ENCODE peak calls at places on chromosomes 4 and X, in nine cellular contexts. B is lower lobe of right lung; Y is heart left ventricle; L is tibial nerve; Z is CD8-positive, alpha-beta memory T cell; E is aorta; J is IMR-90; F is tibial artery; D is hepatocyte. A is an unnamed sample. For H3K4me1, the result is how much of the 10 kb centered on the place peaks cover.

GRCh38 chrX:626745-627509 is 3.7 kb upstream of the SHOX start:
- DNase-seq in Z (no peak), Y (no peak), L (no peak), J (no peak), F (no peak), D (no peak), B (no peak), E (peak), A (no peak)

GRCh38 chrX:69568828-69569227 is 47.1 kb upstream of the EDA start:
- DNase-seq in L (no peak), Y (no peak), J (no peak), Z (no peak), D (no peak), B (no peak), F (no peak), E (no peak), A (no peak)

GRCh38 chrX:111881715-111882114 is 5.7 kb downstream of the TRPC5OS start:
- DNase-seq in L (no peak), Y (no peak), B (no peak), J (no peak), E (no peak), D (no peak), F (no peak), Z (no peak), A (no peak)

GRCh38 chrX:19017271-19017670 is 33.4 kb upstream of the PHKA2 start:
- DNase-seq in B (no peak), Z (no peak), L (no peak), Y (no peak), F (no peak), J (peak), E (no peak), D (peak), A (no peak)

GRCh38 chr4:2093265-2093664 is 34.1 kb downstream of the NAT8L start:
- DNase-seq in D (no peak), F (no peak), L (no peak), B (no peak), E (no peak), Z (no peak), J (no peak), Y (no peak), A (no peak)

GRCh38 chrX:70087857-70088256 is 25.6 kb downstream of the OTUD6A start:
- DNase-seq in F (no peak), D (peak), L (no peak), E (no peak), J (peak), B (no peak), Z (no peak), Y (no peak), A (no peak)

GRCh38 chr4:60562353-60562752 is 637.8 kb upstream of the ADGRL3 start:
- DNase-seq in Z (no peak), F (no peak), D (no peak), B (no peak), E (no peak), L (no peak), J (no peak), Y (no peak), A (no peak)

GRCh38 chr4:158112612-158113011 is 60.2 kb downstream of the GASK1B start:
- DNase-seq in L (no peak), F (no peak), Z (no peak), D (no peak), E (no peak), J (no peak), Y (no peak), B (no peak), A (no peak)

GRCh38 chrX:56382278-56382677 is 150.1 kb downstream of the KLF8 start:
- DNase-seq in Y (no peak), E (no peak), L (no peak), B (no peak), F (no peak), J (no peak), D (no peak), Z (no peak), A (no peak)

GRCh38 chrX:118360429-118361125 is 14.7 kb downstream of the WDR44 start:
- DNase-seq in Z (no peak), B (no peak), D (no peak), F (no peak), E (no peak), L (no peak), Y (no peak), J (peak), A (no peak)

GRCh38 chr4:140343303-140343702 is 30.1 kb upstream of the SCOC start:
- DNase-seq in J (no peak), Y (no peak), E (no peak), F (no peak), B (peak), Z (no peak), D (peak), L (no peak), A (no peak)

GRCh38 chr4:70734168-70734954 is 12.6 kb downstream of the RUFY3 start:
- DNase-seq in Y (no peak), E (no peak), L (no peak), F (no peak), B (no peak), J (peak), D (no peak), Z (no peak), A (no peak)

GRCh38 chrX:7891928-7892327 is 35.3 kb downstream of the PNPLA4 start:
- DNase-seq in Y (no peak), B (no peak), D (no peak), Z (no peak), L (no peak), F (no peak), E (no peak), J (no peak), A (no peak)

GRCh38 chr4:176587920-176588319 is 204.8 kb downstream of the VEGFC start:
- DNase-seq in F (no peak), E (no peak), L (no peak), Z (no peak), J (peak), Y (no peak), B (no peak), D (peak), A (no peak)

GRCh38 chr4:188308142-188308541 is 168.9 kb downstream of the TRIML1 start:
- DNase-seq in F (no peak), J (no peak), B (no peak), D (no peak), L (no peak), Y (no peak), E (no peak), Z (no peak), A (no peak)

GRCh38 chrX:1196436-1196835 is 16.0 kb downstream of the CRLF2 start:
- DNase-seq in B (no peak), D (no peak), J (no peak), Y (no peak), F (no peak), E (no peak), L (no peak), Z (no peak), A (no peak)

GRCh38 chr4:133146574-133147198 is 2.4 kb upstream of the PCDH10 start:
- DNase-seq in B (no peak), F (no peak), L (no peak), Y (no peak), J (peak), Z (no peak), E (peak), D (peak), A (no peak)
- H3K4me3 ChIP-seq in B (peak), F (peak), L (peak), Y (no peak), J (peak), Z (no peak), E (peak), D (peak), A (peak)

GRCh38 chr4:104490096-104490769 is 4.5 kb downstream of the CXXC4 start:
- DNase-seq in L (no peak), J (no peak), B (no peak), Y (no peak), E (no peak), F (no peak), Z (no peak), D (no peak), A (no peak)
- H3K27ac ChIP-seq in L (peak), J (no peak), B (peak), Y (no peak), E (no peak), F (peak), Z (no peak), D (peak), A (no peak)

DNA sequence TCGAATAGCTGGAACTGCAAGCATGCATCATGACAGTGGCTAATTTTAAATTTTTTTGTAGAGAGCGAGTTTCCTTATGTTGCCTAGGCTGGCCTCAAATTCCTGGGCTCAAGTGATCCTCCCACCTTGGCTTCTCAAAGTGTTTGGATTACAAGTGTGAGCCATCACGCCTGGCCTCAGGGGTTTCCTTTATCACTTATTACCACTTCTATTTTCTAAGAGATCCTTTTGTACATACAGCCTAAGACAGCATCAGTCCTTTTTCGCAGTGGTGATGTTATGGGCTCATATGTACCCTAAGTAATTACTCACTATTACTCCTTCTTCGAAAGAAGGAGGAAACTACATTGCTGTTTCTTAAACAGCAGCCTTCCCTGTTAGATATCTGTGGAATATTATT is 54.1 kb upstream of the CDKN2AIP start:
- DNase-seq in D (no peak), Y (no peak), L (no peak), J (no peak), E (no peak), F (no peak), Z (no peak), B (no peak), A (no peak)
- H3K4me1 ChIP-seq in D (under half), Y (under half), L (under half), J (under half), E (under half), F (under half), Z (under half), B (under half), A (under half)

GRCh38 chrX:153740631-153741222 is 16.1 kb downstream of the ABCD1 start:
- DNase-seq in Y (no peak), J (no peak), B (no peak), L (no peak), Z (no peak), D (no peak), F (no peak), E (no peak), A (no peak)

GRCh38 chrX:153746359-153746758 is 17.7 kb upstream of the PLXNB3 start:
- DNase-seq in J (no peak), F (no peak), E (no peak), Z (no peak), D (no peak), B (no peak), L (no peak), Y (no peak), A (no peak)

GRCh38 chrX:153741446-153741845 is 16.8 kb downstream of the ABCD1 start:
- DNase-seq in B (no peak), E (no peak), D (no peak), F (no peak), J (no peak), L (no peak), Z (no peak), Y (no peak), A (no peak)

GRCh38 chrX:153739754-153740486 is 15.3 kb downstream of the ABCD1 start:
- DNase-seq in B (no peak), Y (no peak), F (no peak), L (no peak), D (no peak), E (no peak), Z (no peak), J (no peak), A (no peak)

DNA sequence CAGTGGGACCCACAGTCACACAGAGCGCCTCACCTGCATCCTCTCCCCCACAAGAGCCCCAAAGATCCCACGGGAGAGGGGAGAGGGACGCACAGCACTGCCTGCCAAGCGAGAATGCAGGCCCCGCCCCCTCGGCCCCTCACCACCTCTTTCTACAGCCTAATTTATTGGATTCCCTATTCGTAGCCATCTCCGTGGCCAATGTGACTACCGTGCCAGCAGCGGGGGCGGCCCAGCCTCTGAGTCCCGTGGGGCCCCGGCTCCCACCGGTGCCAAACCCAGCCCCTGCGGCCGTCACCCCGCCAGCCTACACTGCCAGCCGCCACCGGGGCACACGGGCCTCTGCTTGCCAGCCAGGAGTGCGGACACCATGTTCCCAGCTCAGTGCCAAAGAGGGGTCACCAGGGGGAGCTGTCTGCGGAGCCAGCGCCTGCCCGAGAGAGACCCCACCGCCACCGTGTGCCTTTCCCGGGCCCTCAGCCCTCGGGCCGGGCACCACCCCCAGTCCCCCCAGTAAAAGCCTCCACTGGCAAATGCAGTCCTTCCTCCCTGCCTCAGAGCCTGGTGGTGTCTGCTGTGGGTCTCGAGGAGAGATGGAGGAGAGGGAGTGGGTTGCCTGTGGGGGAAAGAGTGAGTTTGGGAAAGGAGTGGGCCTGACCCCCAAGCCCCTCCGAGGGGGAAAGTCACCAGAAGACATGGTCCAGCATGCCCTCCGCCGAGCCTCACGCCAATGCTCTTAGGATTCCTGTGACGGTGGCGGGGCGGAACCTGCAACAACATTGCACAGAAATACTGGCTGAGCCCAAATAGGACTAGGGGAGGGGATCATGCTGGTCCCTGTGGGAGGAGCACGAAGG is 19.6 kb upstream of the PLXNB3 start:
- DNase-seq in Z (no peak), F (no peak), L (no peak), Y (no peak), E (no peak), J (no peak), B (no peak), D (no peak), A (no peak)
- H3K4me3 ChIP-seq in Z (no peak), F (peak), L (peak), Y (no peak), E (no peak), J (no peak), B (peak), D (no peak), A (peak)

A was measured in iPS DF 6.9.